ENCODE peak calls at places on chromosomes 1 and 21, in nine cellular contexts. One of them, this sample, is unnamed.

GRCh38 chr1:163202833-163203451 is at the start of gene RGS5:
- DNase-seq in breast epithelium: no peak
- DNase-seq in HL-60: no peak
- DNase-seq in GM23338: peak; percentile 93
- DNase-seq in endothelial cell of umbilical vein: peak; percentile 78
- DNase-seq in transverse colon: no peak
- DNase-seq in sigmoid colon: no peak
- DNase-seq in HCT116: no peak
- DNase-seq in prostate gland: no peak
- DNase-seq in this sample: no peak

GRCh38 chr1:15384301-15384901 is 25.3 kb upstream of the EFHD2 start:
- DNase-seq in transverse colon: peak; percentile 26
- DNase-seq in endothelial cell of umbilical vein: no peak
- DNase-seq in breast epithelium: no peak
- DNase-seq in HL-60: no peak
- DNase-seq in sigmoid colon: no peak
- DNase-seq in prostate gland: no peak
- DNase-seq in HCT116: no peak
- DNase-seq in GM23338: peak; percentile 90
- DNase-seq in this sample: peak; percentile 45

GRCh38 chr1:154186177-154186576 is 5.7 kb downstream of the TPM3 start:
- DNase-seq in prostate gland: peak; percentile 39
- DNase-seq in HL-60: peak; percentile 82
- DNase-seq in sigmoid colon: no peak
- DNase-seq in transverse colon: peak; percentile 68
- DNase-seq in endothelial cell of umbilical vein: peak; percentile 85
- DNase-seq in breast epithelium: peak; percentile 27
- DNase-seq in HCT116: peak; percentile 39
- DNase-seq in GM23338: peak; percentile 79
- DNase-seq in this sample: peak; percentile 81

GRCh38 chr1:221394011-221394544 is 347.8 kb downstream of the DUSP10 start:
- DNase-seq in endothelial cell of umbilical vein: peak; percentile 99
- DNase-seq in sigmoid colon: no peak
- DNase-seq in HCT116: no peak
- DNase-seq in breast epithelium: no peak
- DNase-seq in GM23338: no peak
- DNase-seq in HL-60: no peak
- DNase-seq in prostate gland: no peak
- DNase-seq in transverse colon: no peak
- DNase-seq in this sample: no peak

GRCh38 chr1:85344256-85344694 is 67.8 kb upstream of the BCL10 start:
- DNase-seq in breast epithelium: no peak
- DNase-seq in sigmoid colon: no peak
- DNase-seq in endothelial cell of umbilical vein: no peak
- DNase-seq in GM23338: peak; percentile 91
- DNase-seq in HCT116: no peak
- DNase-seq in prostate gland: peak; percentile 10
- DNase-seq in transverse colon: peak; percentile 41
- DNase-seq in HL-60: peak; percentile 10
- DNase-seq in this sample: peak; percentile 36

GRCh38 chr1:65963161-65963888 is 170.6 kb downstream of the PDE4B start:
- DNase-seq in HL-60: no peak
- DNase-seq in sigmoid colon: no peak
- DNase-seq in prostate gland: no peak
- DNase-seq in endothelial cell of umbilical vein: no peak
- DNase-seq in transverse colon: no peak
- DNase-seq in HCT116: no peak
- DNase-seq in GM23338: no peak
- DNase-seq in breast epithelium: no peak
- DNase-seq in this sample: no peak

GRCh38 chr1:229860926-229861325 is 206.1 kb upstream of the GALNT2 start:
- DNase-seq in GM23338: no peak
- DNase-seq in HCT116: no peak
- DNase-seq in transverse colon: peak; percentile 13
- DNase-seq in breast epithelium: no peak
- DNase-seq in sigmoid colon: no peak
- DNase-seq in HL-60: no peak
- DNase-seq in endothelial cell of umbilical vein: no peak
- DNase-seq in prostate gland: no peak
- DNase-seq in this sample: no peak

GRCh38 chr1:160777486-160778089 is 18.4 kb upstream of the LY9 start:
- DNase-seq in HCT116: peak; percentile 29
- DNase-seq in endothelial cell of umbilical vein: peak; percentile 9
- DNase-seq in breast epithelium: no peak
- DNase-seq in transverse colon: peak; percentile 49
- DNase-seq in sigmoid colon: no peak
- DNase-seq in prostate gland: peak; percentile 27
- DNase-seq in HL-60: peak; percentile 30
- DNase-seq in GM23338: peak; percentile 84
- DNase-seq in this sample: peak; percentile 68

GRCh38 chr1:180851995-180852887 is 60.5 kb upstream of the KIAA1614 start:
- DNase-seq in transverse colon: no peak
- DNase-seq in breast epithelium: no peak
- DNase-seq in sigmoid colon: no peak
- DNase-seq in GM23338: no peak
- DNase-seq in HL-60: no peak
- DNase-seq in endothelial cell of umbilical vein: no peak
- DNase-seq in prostate gland: no peak
- DNase-seq in HCT116: no peak
- DNase-seq in this sample: no peak

GRCh38 chr1:39116868-39117728 is 87.4 kb upstream of the MACF1 start:
- DNase-seq in sigmoid colon: no peak
- DNase-seq in endothelial cell of umbilical vein: peak; percentile 69
- DNase-seq in breast epithelium: no peak
- DNase-seq in transverse colon: no peak
- DNase-seq in prostate gland: no peak
- DNase-seq in GM23338: no peak
- DNase-seq in HCT116: peak; percentile 95
- DNase-seq in HL-60: no peak
- DNase-seq in this sample: no peak

GRCh38 chr1:159800177-159800935 is 1.8 kb upstream of the FCRL6 start:
- DNase-seq in transverse colon: no peak
- DNase-seq in endothelial cell of umbilical vein: no peak
- DNase-seq in GM23338: no peak
- DNase-seq in sigmoid colon: no peak
- DNase-seq in HL-60: peak; percentile 42
- DNase-seq in prostate gland: no peak
- DNase-seq in HCT116: no peak
- DNase-seq in breast epithelium: no peak
- DNase-seq in this sample: no peak

GRCh38 chr1:8739377-8739776 is 78.1 kb downstream of the RERE start:
- DNase-seq in endothelial cell of umbilical vein: no peak
- DNase-seq in HCT116: no peak
- DNase-seq in transverse colon: no peak
- DNase-seq in HL-60: no peak
- DNase-seq in GM23338: peak; percentile 72
- DNase-seq in breast epithelium: no peak
- DNase-seq in prostate gland: no peak
- DNase-seq in sigmoid colon: no peak
- DNase-seq in this sample: no peak

GRCh38 chr1:97204468-97204867 is 482.9 kb downstream of the PTBP2 start:
- DNase-seq in sigmoid colon: no peak
- DNase-seq in GM23338: no peak
- DNase-seq in endothelial cell of umbilical vein: no peak
- DNase-seq in HL-60: no peak
- DNase-seq in prostate gland: no peak
- DNase-seq in transverse colon: no peak
- DNase-seq in HCT116: no peak
- DNase-seq in breast epithelium: no peak
- DNase-seq in this sample: no peak

GRCh38 chr1:35288761-35289160 is 20.3 kb downstream of the ZMYM4 start:
- DNase-seq in GM23338: no peak
- DNase-seq in transverse colon: no peak
- DNase-seq in prostate gland: no peak
- DNase-seq in endothelial cell of umbilical vein: peak; percentile 51
- DNase-seq in HL-60: no peak
- DNase-seq in sigmoid colon: no peak
- DNase-seq in breast epithelium: no peak
- DNase-seq in HCT116: no peak
- DNase-seq in this sample: no peak

GRCh38 chr1:189538271-189538670 is 939.4 kb downstream of the BRINP3 start:
- DNase-seq in HL-60: no peak
- DNase-seq in breast epithelium: no peak
- DNase-seq in HCT116: no peak
- DNase-seq in sigmoid colon: no peak
- DNase-seq in endothelial cell of umbilical vein: no peak
- DNase-seq in GM23338: peak; percentile 36
- DNase-seq in transverse colon: no peak
- DNase-seq in prostate gland: no peak
- DNase-seq in this sample: no peak

DNA sequence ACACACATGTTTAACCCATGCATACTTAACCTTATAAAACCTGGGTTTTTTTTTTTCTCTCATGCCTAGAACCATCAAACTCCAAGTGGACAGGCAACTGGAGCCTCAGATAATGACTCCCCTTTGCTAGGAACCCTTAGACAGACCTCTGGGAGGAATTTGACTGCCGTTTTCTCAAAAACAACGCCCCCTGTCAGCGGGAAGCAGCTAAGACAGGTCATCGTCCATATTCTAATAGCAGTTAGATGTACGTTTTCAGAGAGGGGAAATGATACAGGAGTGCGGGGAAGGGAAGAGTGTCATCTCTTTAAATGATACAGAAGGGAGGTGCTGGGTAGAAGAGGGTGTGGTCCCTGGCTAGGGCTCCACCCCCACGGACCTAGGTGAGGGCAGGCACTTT is 34.7 kb downstream of the LRRC3 start:
- DNase-seq in endothelial cell of umbilical vein: no peak
- DNase-seq in HL-60: no peak
- DNase-seq in HCT116: peak; percentile 8
- DNase-seq in GM23338: peak; percentile 71
- DNase-seq in prostate gland: no peak
- DNase-seq in transverse colon: no peak
- DNase-seq in sigmoid colon: no peak
- DNase-seq in breast epithelium: no peak
- DNase-seq in this sample: no peak
- TF ChIP-seq CTCF in endothelial cell of umbilical vein: peak; percentile 18
- TF ChIP-seq CTCF in HL-60: no peak
- TF ChIP-seq CTCF in HCT116: no peak
- TF ChIP-seq CTCF in GM23338: peak; percentile 62
- TF ChIP-seq CTCF in prostate gland: no peak
- TF ChIP-seq CTCF in transverse colon: no peak
- TF ChIP-seq CTCF in sigmoid colon: no peak
- TF ChIP-seq CTCF in breast epithelium: no peak
- TF ChIP-seq CTCF in this sample: no peak

DNA sequence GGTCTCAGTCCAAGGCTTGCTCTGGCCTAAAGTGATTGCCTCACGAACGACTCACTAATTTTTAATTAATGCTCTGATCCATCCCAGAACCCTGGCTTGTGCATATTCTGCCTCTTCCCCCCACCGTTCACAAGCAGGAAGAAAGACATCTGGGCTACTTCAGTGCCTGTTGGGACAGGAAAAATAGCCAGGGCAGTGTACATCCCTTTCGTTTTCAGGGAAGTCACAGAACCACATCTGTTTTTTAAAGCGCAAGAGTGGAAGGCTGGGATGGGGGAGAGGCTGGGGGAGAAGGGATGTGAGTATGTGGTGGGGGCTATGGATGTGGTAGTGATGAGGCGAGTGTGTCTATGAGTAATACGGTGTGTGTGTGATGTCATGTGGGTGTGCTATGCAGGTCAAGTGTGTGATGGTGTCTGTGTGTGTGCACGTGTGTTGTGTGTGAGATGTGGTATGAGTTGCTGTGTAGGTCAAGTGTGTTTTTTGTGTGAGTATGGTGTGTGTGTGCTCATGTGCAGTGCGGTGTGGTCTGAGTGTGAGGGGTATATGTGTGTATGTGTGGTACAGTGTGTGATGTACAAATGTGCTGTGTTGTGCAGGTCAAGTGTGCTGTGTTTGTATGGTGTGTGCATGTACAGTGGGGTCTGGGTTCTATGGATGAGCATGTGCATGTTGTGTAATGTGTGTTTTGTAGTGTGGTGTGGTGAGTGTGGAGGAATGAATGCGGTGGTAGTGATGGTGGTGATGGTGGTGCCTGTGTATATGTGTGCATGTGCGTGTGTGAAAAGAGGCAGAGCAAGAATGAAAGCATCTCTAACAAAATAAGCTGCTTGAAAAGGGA is 64.9 kb upstream of the SYT6 start:
- DNase-seq in GM23338: no peak
- DNase-seq in breast epithelium: no peak
- DNase-seq in HCT116: no peak
- DNase-seq in prostate gland: no peak
- DNase-seq in HL-60: no peak
- DNase-seq in endothelial cell of umbilical vein: no peak
- DNase-seq in transverse colon: no peak
- DNase-seq in sigmoid colon: no peak
- DNase-seq in this sample: no peak
- H3K4me3 ChIP-seq in GM23338: no peak overlapping the region
- H3K4me3 ChIP-seq in breast epithelium: no peak overlapping the region
- H3K4me3 ChIP-seq in HCT116: no peak overlapping the region
- H3K4me3 ChIP-seq in prostate gland: no peak overlapping the region
- H3K4me3 ChIP-seq in HL-60: no peak overlapping the region
- H3K4me3 ChIP-seq in endothelial cell of umbilical vein: no peak overlapping the region
- H3K4me3 ChIP-seq in transverse colon: no peak overlapping the region
- H3K4me3 ChIP-seq in sigmoid colon: peak overlapping the region; percentile 25
- H3K4me3 ChIP-seq in this sample: peak overlapping the region; percentile 16

DNA sequence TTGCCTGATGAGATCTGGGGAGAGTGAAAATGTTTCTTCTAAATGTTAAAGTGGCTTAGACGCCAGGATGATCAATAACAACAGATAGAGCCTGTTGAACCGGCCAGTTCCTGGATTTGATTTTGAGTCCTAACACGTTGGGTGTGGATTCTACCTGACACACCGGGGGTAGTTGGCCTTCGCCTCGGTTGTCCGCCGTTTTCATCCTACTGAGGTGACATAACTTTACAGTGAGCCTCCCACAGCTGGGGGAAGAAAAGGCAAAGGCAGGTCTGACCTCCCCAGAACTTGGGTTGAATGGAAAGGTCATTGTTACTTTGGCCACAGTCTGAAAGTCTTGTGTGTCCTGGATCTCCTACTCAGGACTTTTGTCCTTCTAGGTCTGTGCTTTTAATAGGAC is 1.1 kb downstream of the PGD start:
- DNase-seq in HL-60: no peak
- DNase-seq in prostate gland: no peak
- DNase-seq in transverse colon: no peak
- DNase-seq in breast epithelium: no peak
- DNase-seq in sigmoid colon: no peak
- DNase-seq in HCT116: no peak
- DNase-seq in endothelial cell of umbilical vein: peak; percentile 8
- DNase-seq in GM23338: no peak
- DNase-seq in this sample: no peak
- TF ChIP-seq POLR2AphosphoS5 in HL-60: no peak
- TF ChIP-seq POLR2AphosphoS5 in prostate gland: no peak
- TF ChIP-seq POLR2AphosphoS5 in transverse colon: no peak
- TF ChIP-seq POLR2AphosphoS5 in breast epithelium: no peak
- TF ChIP-seq POLR2AphosphoS5 in sigmoid colon: no peak
- TF ChIP-seq POLR2AphosphoS5 in HCT116: no peak
- TF ChIP-seq POLR2AphosphoS5 in endothelial cell of umbilical vein: no peak
- TF ChIP-seq POLR2AphosphoS5 in GM23338: no peak
- TF ChIP-seq POLR2AphosphoS5 in this sample: no peak

DNA sequence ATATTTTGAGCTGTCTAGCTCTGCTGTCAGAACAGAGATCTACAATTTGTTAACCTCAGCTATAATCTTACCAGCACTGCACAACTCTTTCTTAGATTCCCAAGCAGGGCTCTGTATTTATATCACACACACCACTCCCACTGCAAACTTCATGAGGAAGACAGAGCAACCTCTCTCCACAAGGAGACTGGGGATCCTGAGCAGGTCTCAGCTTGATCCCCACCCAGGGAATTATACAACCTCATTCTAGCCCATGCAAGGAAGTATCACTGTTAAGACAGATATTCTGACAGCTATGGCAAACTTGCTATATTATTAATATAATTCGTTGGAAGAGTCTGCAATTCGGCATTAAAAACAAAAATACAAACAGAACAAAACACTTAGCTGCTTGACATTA is 40.4 kb downstream of the EGLN1 start:
- DNase-seq in HL-60: no peak
- DNase-seq in transverse colon: no peak
- DNase-seq in sigmoid colon: no peak
- DNase-seq in breast epithelium: no peak
- DNase-seq in GM23338: no peak
- DNase-seq in endothelial cell of umbilical vein: no peak
- DNase-seq in prostate gland: no peak
- DNase-seq in HCT116: no peak
- DNase-seq in this sample: no peak
- TF ChIP-seq CTCF in HL-60: no peak
- TF ChIP-seq CTCF in transverse colon: no peak
- TF ChIP-seq CTCF in sigmoid colon: no peak
- TF ChIP-seq CTCF in breast epithelium: no peak
- TF ChIP-seq CTCF in GM23338: no peak
- TF ChIP-seq CTCF in endothelial cell of umbilical vein: no peak
- TF ChIP-seq CTCF in prostate gland: no peak
- TF ChIP-seq CTCF in HCT116: no peak
- TF ChIP-seq CTCF in this sample: no peak

This sample was measured in stomach.